ENCODE peak calls at places on chromosome 9, in six cellular contexts. T is fibroblast of mammary gland, J is epithelial cell of esophagus, Y is body of pancreas, U is GM23338, F is pancreas. R is an unnamed sample.

GRCh38 chr9:89367281-89367680 is 49.0 kb downstream of the SECISBP2 start:
- DNase-seq in U (no peak), T (no peak), F (no peak), Y (no peak), J (no peak), R (no peak)

GRCh38 chr9:135718616-135719015 is 16.6 kb downstream of the KCNT1 start:
- DNase-seq in J (no peak), U (no peak), F (no peak), Y (no peak), T (peak; percentile 37), R (no peak)

GRCh38 chr9:107153336-107153735 is 129.7 kb upstream of the RAD23B start:
- DNase-seq in U (no peak), Y (no peak), J (no peak), T (peak; percentile 72), F (no peak), R (peak; percentile 23)

GRCh38 chr9:74946686-74947085 is 6.0 kb downstream of the C9orf40 start:
- DNase-seq in U (no peak), T (peak; percentile 14), J (no peak), Y (no peak), F (no peak), R (no peak)

GRCh38 chr9:119611564-119611963 is 242.3 kb upstream of the BRINP1 start:
- DNase-seq in J (no peak), U (no peak), T (no peak), Y (peak; percentile 22), F (peak; percentile 18), R (no peak)

GRCh38 chr9:87662808-87663528 is 63.0 kb upstream of the CTSL start:
- DNase-seq in T (peak; percentile 72), J (peak; percentile 75), Y (peak; percentile 74), F (peak; percentile 68), U (peak; percentile 94), R (no peak)

GRCh38 chr9:69012690-69013403 is 1.1 kb downstream of the PRKACG start:
- DNase-seq in Y (no peak), F (no peak), J (no peak), T (no peak), U (no peak), R (no peak)

GRCh38 chr9:127022913-127023665 is 99.3 kb downstream of the ANGPTL2 start:
- DNase-seq in J (no peak), T (peak; percentile 83), Y (peak; percentile 11), U (no peak), F (no peak), R (no peak)

GRCh38 chr9:116073826-116074225 is 79.8 kb upstream of the PAPPA start:
- DNase-seq in F (no peak), J (peak; percentile 54), U (no peak), Y (no peak), T (peak; percentile 98), R (peak; percentile 83)

GRCh38 chr9:8652282-8652681 is 852.7 kb upstream of the DMAC1 start:
- DNase-seq in T (no peak), Y (no peak), J (no peak), F (no peak), U (no peak), R (no peak)

GRCh38 chr9:22469928-22470544 is 23.4 kb downstream of the DMRTA1 start:
- DNase-seq in J (peak; percentile 64), F (no peak), Y (peak; percentile 27), T (peak; percentile 44), U (peak; percentile 87), R (peak; percentile 3)

GRCh38 chr9:34654317-34655083 is 2.5 kb downstream of the IL11RA start:
- DNase-seq in J (no peak), U (no peak), T (peak; percentile 80), Y (peak; percentile 74), F (peak; percentile 80), R (peak; percentile 32)

GRCh38 chr9:15370496-15371464 is 51.9 kb upstream of the SNAPC3 start:
- DNase-seq in J (no peak), F (no peak), Y (no peak), U (peak; percentile 32), T (peak; percentile 12), R (no peak)

GRCh38 chr9:70407081-70407503 is 7.4 kb downstream of the KLF9 start:
- DNase-seq in T (peak; percentile 98), Y (no peak), F (no peak), J (peak; percentile 80), U (peak; percentile 34), R (peak; percentile 83)

GRCh38 chr9:70133253-70134208 is 89.9 kb downstream of the MAMDC2 start:
- DNase-seq in T (no peak), Y (no peak), F (no peak), U (no peak), J (peak; percentile 23), R (peak; percentile 45)

GRCh38 chr9:19999491-20000057 is 210.7 kb upstream of the SLC24A2 start:
- DNase-seq in U (no peak), T (peak; percentile 96), Y (no peak), J (peak; percentile 96), F (no peak), R (peak; percentile 90)

GRCh38 chr9:90538566-90538965 is 104.1 kb downstream of the DIRAS2 start:
- DNase-seq in U (no peak), T (no peak), J (no peak), Y (no peak), F (no peak), R (no peak)

GRCh38 chr9:30714389-30714788 is 1670.1 kb upstream of the ACO1 start:
- DNase-seq in J (no peak), T (no peak), Y (no peak), U (no peak), F (no peak), R (no peak)

GRCh38 chr9:78122631-78123030 is 91.0 kb upstream of the GNAQ start:
- DNase-seq in U (no peak), T (peak; percentile 40), F (no peak), J (peak; percentile 88), Y (no peak), R (no peak)

GRCh38 chr9:21455320-21455719 is 15.1 kb downstream of the IFNA1 start:
- DNase-seq in Y (peak; percentile 12), F (no peak), J (peak; percentile 40), U (peak; percentile 74), T (peak; percentile 50), R (no peak)

GRCh38 chr9:81318571-81318970 is 370.8 kb downstream of the TLE1 start:
- DNase-seq in U (no peak), F (no peak), J (peak; percentile 61), T (peak; percentile 52), Y (no peak), R (peak; percentile 3)

GRCh38 chr9:37293664-37294524 is 128.6 kb upstream of the GRHPR start:
- DNase-seq in T (peak; percentile 75), Y (no peak), J (peak; percentile 30), U (no peak), F (no peak), R (peak; percentile 48)

GRCh38 chr9:116877072-116877471 is 190.0 kb downstream of the TRIM32 start:
- DNase-seq in T (no peak), U (peak; percentile 10), Y (no peak), F (no peak), J (no peak), R (no peak)

GRCh38 chr9:33506626-33507370 is 17.3 kb upstream of the ANKRD18B start:
- DNase-seq in Y (no peak), J (peak; percentile 87), T (peak; percentile 91), F (no peak), U (no peak), R (peak; percentile 80)

GRCh38 chr9:82991684-82992083 is 71.3 kb downstream of the RASEF start:
- DNase-seq in U (no peak), T (peak; percentile 7), F (no peak), J (no peak), Y (no peak), R (no peak)

GRCh38 chr9:14096182-14096922 is 217.6 kb downstream of the NFIB start:
- DNase-seq in J (peak; percentile 63), T (peak; percentile 62), U (peak; percentile 53), F (peak; percentile 54), Y (peak; percentile 72), R (peak; percentile 61)

GRCh38 chr9:9913276-9913832 is 699.4 kb downstream of the PTPRD start:
- DNase-seq in Y (no peak), J (no peak), F (no peak), U (no peak), T (no peak), R (no peak)

GRCh38 chr9:128247191-128247803 is 28.5 kb downstream of the GOLGA2 start:
- DNase-seq in Y (no peak), J (no peak), F (no peak), U (no peak), T (no peak), R (no peak)

GRCh38 chr9:128243486-128244415 is 32.1 kb downstream of the GOLGA2 start:
- DNase-seq in F (no peak), T (peak; percentile 69), U (no peak), J (no peak), Y (no peak), R (no peak)

GRCh38 chr9:128244443-128245226 is 31.2 kb downstream of the GOLGA2 start:
- DNase-seq in U (peak; percentile 87), J (no peak), Y (peak; percentile 62), T (peak; percentile 90), F (no peak), R (peak; percentile 85)

GRCh38 chr9:128246471-128246870 is 29.3 kb downstream of the GOLGA2 start:
- DNase-seq in T (no peak), F (no peak), J (no peak), U (no peak), Y (no peak), R (no peak)

DNA sequence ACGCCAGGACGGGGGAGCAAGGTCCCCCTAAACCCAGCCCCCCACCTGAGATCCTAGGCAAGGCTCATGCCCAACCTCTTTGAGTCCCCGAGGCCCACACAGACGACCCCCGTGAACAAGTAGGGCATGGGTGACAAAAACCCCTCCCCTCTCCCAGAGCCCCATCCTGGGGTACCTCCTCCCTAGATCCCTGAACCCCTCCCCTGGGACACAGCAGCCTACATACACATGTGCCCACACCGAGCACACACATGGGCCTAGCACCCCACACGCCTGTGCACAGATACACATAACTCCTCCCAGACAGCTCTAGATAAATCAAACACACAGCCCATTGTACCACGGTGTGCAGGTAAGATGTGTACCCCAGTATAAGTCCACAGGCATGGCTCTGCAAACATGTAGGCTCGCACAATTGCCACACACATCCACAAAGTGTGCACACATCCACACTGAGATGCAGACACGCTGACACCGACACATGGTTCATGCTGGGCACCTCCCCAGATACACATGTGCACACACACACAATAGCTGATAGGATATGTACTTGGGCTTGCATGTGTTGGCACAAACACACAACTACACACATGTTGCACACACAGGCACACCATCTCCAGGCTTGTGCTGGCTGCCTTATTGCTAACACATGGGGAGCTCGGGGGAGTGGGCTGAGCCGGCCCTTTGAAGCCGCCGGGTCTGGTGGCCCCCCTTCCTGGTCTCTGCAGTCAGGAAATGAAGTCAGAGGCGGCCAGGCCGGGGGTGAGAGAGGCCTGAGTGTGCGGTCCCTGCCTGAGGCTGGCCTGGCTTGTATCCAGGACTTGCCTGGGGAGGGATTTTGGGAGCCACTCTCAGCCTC is 30.3 kb downstream of the GOLGA2 start:
- DNase-seq in J (peak; percentile 27), T (peak; percentile 82), U (peak; percentile 49), F (no peak), Y (peak; percentile 23), R (peak; percentile 47)
- H3K4me3 ChIP-seq in J (no peak overlapping the region), T (no peak overlapping the region), U (peak overlapping the region; percentile 38), F (no peak overlapping the region), Y (no peak overlapping the region), R (no peak overlapping the region)

GRCh38 chr9:131661954-131662621 is 77.8 kb downstream of the RAPGEF1 start:
- DNase-seq in F (no peak), T (no peak), U (no peak), J (no peak), Y (no peak), R (no peak)
- H3K4me3 ChIP-seq in F (no peak overlapping the region), T (no peak overlapping the region), U (no peak overlapping the region), J (no peak overlapping the region), Y (no peak overlapping the region), R (no peak overlapping the region)

GRCh38 chr9:94872921-94873511 is 146.5 kb downstream of the AOPEP start:
- DNase-seq in Y (no peak), F (no peak), T (peak; percentile 54), J (no peak), U (no peak), R (no peak)
- H3K4me3 ChIP-seq in Y (no peak overlapping the region), F (no peak overlapping the region), T (no peak overlapping the region), J (no peak overlapping the region), U (no peak overlapping the region), R (no peak overlapping the region)

GRCh38 chr9:133535285-133535877 is 877 bp downstream of the ADAMTSL2 start:
- DNase-seq in T (no peak), U (no peak), J (no peak), Y (no peak), F (no peak), R (no peak)
- H3K4me3 ChIP-seq in T (no peak overlapping the region), U (peak overlapping the region; percentile 56), J (no peak overlapping the region), Y (no peak overlapping the region), F (no peak overlapping the region), R (no peak overlapping the region)